ENCODE peak calls at places on chromosome 1, in four cellular contexts. N is HepG2, V is K562, Q is H1. S is an unnamed sample.

GRCh38 chr1:166730299-166730888 is 108.9 kb upstream of the POGK start:
- DNase-seq in N (no peak), V (peak), Q (no peak), S (no peak)

GRCh38 chr1:162276493-162276892 is 100.2 kb downstream of the SPATA46 start:
- DNase-seq in N (peak), V (peak), Q (no peak), S (peak)

GRCh38 chr1:229717774-229718173 is 91.7 kb downstream of the URB2 start:
- DNase-seq in N (peak), V (peak), Q (no peak), S (no peak)

GRCh38 chr1:234554478-234555311 is 55.3 kb downstream of the IRF2BP2 start:
- DNase-seq in N (peak), V (peak), Q (no peak), S (no peak)

GRCh38 chr1:16903054-16903453 is 7.3 kb downstream of the RNU1-2 start:
- DNase-seq in N (no peak), V (no peak), Q (no peak), S (no peak)

GRCh38 chr1:7786785-7787184 is 2.7 kb downstream of the PER3 start:
- DNase-seq in N (no peak), V (no peak), Q (no peak), S (no peak)

GRCh38 chr1:214416417-214417212 is 134.8 kb downstream of the PTPN14 start:
- DNase-seq in N (no peak), V (no peak), Q (no peak), S (peak)

GRCh38 chr1:35499652-35500176 is 57.5 kb downstream of the KIAA0319L start:
- DNase-seq in N (no peak), V (peak), Q (no peak), S (no peak)

GRCh38 chr1:230377851-230378250 is 48.3 kb downstream of the PGBD5 start:
- DNase-seq in N (no peak), V (no peak), Q (no peak), S (no peak)

GRCh38 chr1:174877208-174877673 is 122.5 kb upstream of the CACYBP start:
- DNase-seq in N (no peak), V (peak), Q (no peak), S (no peak)

GRCh38 chr1:153288634-153289275 is 24.0 kb downstream of the PGLYRP3 start:
- DNase-seq in N (no peak), V (peak), Q (peak), S (no peak)

GRCh38 chr1:112196731-112197130 is 199.3 kb upstream of the CTTNBP2NL start:
- DNase-seq in N (no peak), V (no peak), Q (no peak), S (no peak)

GRCh38 chr1:90502194-90502593 is 214.9 kb downstream of the BARHL2 start:
- DNase-seq in N (no peak), V (no peak), Q (no peak), S (no peak)

GRCh38 chr1:111541721-111542120 is 38.3 kb upstream of the ADORA3 start:
- DNase-seq in N (peak), V (no peak), Q (no peak), S (no peak)

GRCh38 chr1:86500731-86501130 is 32.0 kb downstream of the CLCA1 start:
- DNase-seq in N (no peak), V (no peak), Q (no peak), S (no peak)

GRCh38 chr1:102838016-102838415 is 270.3 kb downstream of the COL11A1 start:
- DNase-seq in N (no peak), V (no peak), Q (no peak), S (no peak)

GRCh38 chr1:14255711-14256110 is 342.8 kb upstream of the KAZN start:
- DNase-seq in N (no peak), V (no peak), Q (no peak), S (no peak)

GRCh38 chr1:228502522-228502921 is 15.3 kb downstream of the RNF187 start:
- DNase-seq in N (no peak), V (peak), Q (no peak), S (no peak)

GRCh38 chr1:204419064-204419403 is 7.4 kb upstream of the PPP1R15B start:
- DNase-seq in N (peak), V (no peak), Q (no peak), S (peak)

GRCh38 chr1:17119744-17120482 is 662 bp upstream of the PADI2 start:
- DNase-seq in N (no peak), V (peak), Q (no peak), S (no peak)

GRCh38 chr1:244796719-244797406 is 38.6 kb upstream of the COX20 start:
- DNase-seq in N (peak), V (peak), Q (peak), S (peak)

GRCh38 chr1:94746635-94747525 is 73.3 kb upstream of the SLC44A3 start:
- DNase-seq in N (no peak), V (no peak), Q (no peak), S (no peak)

GRCh38 chr1:84390231-84390630 is 8.1 kb upstream of the DNASE2B start:
- DNase-seq in N (no peak), V (no peak), Q (no peak), S (no peak)

GRCh38 chr1:66262233-66262632 is 271.7 kb upstream of the SGIP1 start:
- DNase-seq in N (no peak), V (no peak), Q (no peak), S (no peak)

GRCh38 chr1:2279210-2279639 is 51.1 kb downstream of the SKI start:
- DNase-seq in N (no peak), V (no peak), Q (peak), S (peak)

GRCh38 chr1:150798509-150798908 is 9.6 kb downstream of the CTSK start:
- DNase-seq in N (no peak), V (no peak), Q (no peak), S (no peak)
- TF ChIP-seq JUN in N (no peak), V (no peak), Q (no peak), S (no peak)

GRCh38 chr1:226870026-226870322 is 442 bp upstream of the PSEN2 start:
- DNase-seq in N (no peak), V (no peak), Q (no peak), S (no peak)
- H3K9ac ChIP-seq in N (no peak), V (peak), Q (peak), S (no peak)

GRCh38 chr1:178098262-178098661 is 4.4 kb downstream of the RASAL2 start:
- DNase-seq in N (no peak), V (no peak), Q (no peak), S (peak)
- TF ChIP-seq JUN in N (no peak), V (no peak), Q (no peak), S (no peak)

DNA sequence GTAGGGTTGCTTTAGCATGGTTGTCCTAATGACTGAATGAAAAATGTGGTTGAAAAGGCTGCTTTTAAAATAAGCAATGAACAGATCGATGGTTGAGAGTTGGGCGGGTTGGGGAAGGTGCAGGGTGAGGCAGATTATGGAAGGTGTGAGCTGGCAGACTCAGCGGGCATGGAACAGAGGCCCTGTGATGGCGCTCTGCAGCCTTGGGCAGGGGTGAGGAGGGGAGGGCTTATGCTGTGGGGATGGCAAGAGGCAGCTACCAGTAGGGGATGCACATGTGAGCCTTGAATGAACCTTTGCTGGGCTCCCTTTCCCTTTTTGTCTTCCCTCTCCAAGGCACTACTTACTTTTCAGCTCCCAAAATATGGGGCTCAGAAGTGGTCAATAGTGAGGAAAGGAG is 30.9 kb downstream of the ATP1B1 start:
- DNase-seq in N (no peak), V (no peak), Q (no peak), S (no peak)
- H3K9ac ChIP-seq in N (no peak), V (no peak), Q (no peak), S (no peak)

DNA sequence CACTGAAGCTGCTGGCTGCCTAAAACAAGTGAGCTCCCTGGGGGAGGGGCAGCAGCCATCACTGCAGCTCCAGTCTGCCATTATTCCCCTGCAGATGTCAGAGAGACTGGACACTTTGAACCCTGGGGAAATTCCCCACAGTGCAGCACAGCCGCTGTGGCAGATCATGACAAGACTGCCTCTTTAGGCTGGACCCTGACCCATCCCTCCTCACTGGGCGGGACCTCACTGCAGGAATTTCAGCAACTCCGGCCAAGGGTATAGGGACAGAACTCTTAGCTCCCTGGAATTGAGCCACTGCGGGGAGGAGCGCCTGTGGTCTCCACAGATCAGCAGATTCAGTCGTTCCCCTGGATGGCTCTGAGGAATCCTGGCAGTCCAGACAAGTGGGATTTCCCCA is 964.6 kb downstream of the BRINP3 start:
- DNase-seq in N (peak), V (no peak), Q (no peak), S (no peak)
- TF ChIP-seq JUN in N (no peak), V (no peak), Q (no peak), S (no peak)

DNA sequence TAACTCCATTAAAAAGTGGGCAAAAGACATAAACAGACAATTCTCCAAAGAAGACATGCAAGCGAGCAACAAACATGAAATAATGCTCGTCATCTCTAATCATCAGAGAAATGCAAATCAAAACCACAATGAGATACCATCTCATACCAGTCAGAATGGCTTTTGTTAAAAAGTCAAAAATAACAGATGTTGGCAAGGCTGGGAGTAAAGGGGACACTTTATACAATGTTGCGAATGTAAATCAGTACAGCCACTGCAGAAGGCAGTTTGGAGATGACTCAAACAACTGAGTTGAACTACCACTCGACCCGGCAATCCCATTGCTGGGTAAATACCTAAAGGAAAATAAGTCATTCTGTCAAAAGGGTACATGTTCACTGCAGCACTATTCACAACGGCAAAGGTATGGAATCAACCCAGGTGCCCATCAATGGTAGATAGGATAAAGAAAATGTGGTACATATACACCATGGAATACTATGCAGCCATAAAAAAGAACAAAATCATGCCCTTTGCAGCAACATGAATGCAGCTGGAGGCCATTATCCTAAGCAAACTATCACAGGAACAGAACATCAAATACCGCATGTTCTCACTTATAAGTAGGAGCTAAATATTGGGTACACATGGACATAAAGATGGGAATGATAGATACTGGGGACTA is 25.9 kb downstream of the TSPAN2 start:
- DNase-seq in N (no peak), V (no peak), Q (no peak), S (peak)
- H3K9ac ChIP-seq in N (no peak), V (no peak), Q (no peak), S (peak)

GRCh38 chr1:92859400-92860039 is 27.7 kb downstream of the RPL5 start:
- DNase-seq in N (no peak), V (no peak), Q (no peak), S (no peak)
- TF ChIP-seq JUN in N (no peak), V (no peak), Q (no peak), S (no peak)

GRCh38 chr1:206672844-206673758 is 11.6 kb upstream of the MAPKAPK2 start:
- DNase-seq in N (no peak), V (peak), Q (no peak), S (peak)

GRCh38 chr1:206672011-206672688 is 12.6 kb upstream of the MAPKAPK2 start:
- DNase-seq in N (no peak), V (peak), Q (no peak), S (no peak)

GRCh38 chr1:206674745-206675175 is 9.9 kb upstream of the MAPKAPK2 start:
- DNase-seq in N (no peak), V (no peak), Q (no peak), S (no peak)

GRCh38 chr1:206676499-206676898 is 8.2 kb upstream of the MAPKAPK2 start:
- DNase-seq in N (no peak), V (no peak), Q (no peak), S (no peak)

GRCh38 chr1:206674236-206674635 is 10.5 kb upstream of the MAPKAPK2 start:
- DNase-seq in N (no peak), V (no peak), Q (no peak), S (no peak)
- H3K9ac ChIP-seq in N (no peak), V (no peak), Q (no peak), S (no peak)